ENCODE peak calls at places on chromosome 10, in ten cellular contexts. Z is thoracic aorta, A is AG20443, V is SK-N-SH, T is NCI-H1092, E is iPS-NIHi11, G is GM10248, P is A549, J is sigmoid colon, U is hepatocyte. I is an unnamed sample.
A peak's percentile ranks its signal among the peaks of the same experiment; 100 is the strongest.

GRCh38 chr10:24209421-24209770 is 458 bp downstream of the KIAA1217 start:
- DNase-seq in U (peak; percentile 40), Z (no peak), V (peak; percentile 74), G (peak; percentile 39), T (no peak), P (peak; percentile 13), J (no peak), E (no peak), A (peak; percentile 40), I (no peak)

GRCh38 chr10:78808736-78809135 is 260.0 kb upstream of the ZMIZ1 start:
- DNase-seq in V (no peak), U (no peak), T (no peak), E (no peak), P (no peak), Z (no peak), J (no peak), G (no peak), A (no peak), I (no peak)

GRCh38 chr10:97497572-97498075 is 598 bp downstream of the MMS19 start:
- DNase-seq in T (peak; percentile 5), G (peak; percentile 85), A (peak; percentile 89), V (peak; percentile 81), E (peak; percentile 82), J (peak; percentile 94), P (peak; percentile 97), U (peak; percentile 90), Z (peak; percentile 29), I (peak; percentile 9)

GRCh38 chr10:24851595-24851994 is 100.8 kb downstream of the PRTFDC1 start:
- DNase-seq in G (no peak), U (no peak), V (no peak), J (no peak), P (no peak), T (peak; percentile 68), A (no peak), E (no peak), Z (no peak), I (peak; percentile 88)

GRCh38 chr10:3623746-3624145 is 161.3 kb downstream of the KLF6 start:
- DNase-seq in Z (no peak), U (no peak), A (peak; percentile 65), P (no peak), T (no peak), J (no peak), V (no peak), E (no peak), G (no peak), I (no peak)

GRCh38 chr10:124949543-124949942 is 7.6 kb downstream of the ZRANB1 start:
- DNase-seq in G (no peak), Z (no peak), U (no peak), V (no peak), E (no peak), J (no peak), T (no peak), P (no peak), A (peak; percentile 20), I (no peak)

GRCh38 chr10:21292763-21293517 is 232.5 kb downstream of the SKIDA1 start:
- DNase-seq in E (peak; percentile 60), A (peak; percentile 90), G (no peak), T (no peak), V (no peak), P (peak; percentile 89), J (peak; percentile 74), U (peak; percentile 68), Z (peak; percentile 47), I (no peak)

GRCh38 chr10:99681553-99681952 is 22.2 kb downstream of the ENTPD7 start:
- DNase-seq in P (no peak), E (no peak), V (no peak), A (peak; percentile 24), Z (no peak), G (no peak), J (no peak), T (no peak), U (no peak), I (no peak)

GRCh38 chr10:22849077-22849810 is 78.6 kb upstream of the ARMC3 start:
- DNase-seq in P (no peak), G (no peak), V (no peak), Z (peak; percentile 75), T (no peak), E (no peak), J (peak; percentile 92), U (peak; percentile 36), A (peak; percentile 74), I (no peak)

GRCh38 chr10:130809181-130809580 is 502.3 kb downstream of the TCERG1L start:
- DNase-seq in T (no peak), G (no peak), E (no peak), A (no peak), U (no peak), V (no peak), Z (no peak), J (no peak), P (no peak), I (no peak)

GRCh38 chr10:71634531-71635164 is 84.9 kb downstream of the C10orf105 start:
- DNase-seq in V (no peak), Z (no peak), T (no peak), U (no peak), A (no peak), G (no peak), E (no peak), J (no peak), P (no peak), I (no peak)

GRCh38 chr10:52883996-52884871 is 111.7 kb upstream of the MBL2 start:
- DNase-seq in Z (no peak), E (peak; percentile 66), J (no peak), T (no peak), U (peak; percentile 78), A (peak; percentile 65), V (peak; percentile 74), G (peak; percentile 62), P (peak; percentile 40), I (no peak)

GRCh38 chr10:27679996-27680395 is 65.6 kb downstream of the MKX start:
- DNase-seq in V (no peak), E (no peak), A (peak; percentile 21), T (no peak), U (peak; percentile 8), J (no peak), G (no peak), P (no peak), Z (no peak), I (no peak)

GRCh38 chr10:122293156-122293978 is 22.3 kb downstream of the BTBD16 start:
- DNase-seq in E (no peak), T (no peak), P (no peak), J (no peak), Z (no peak), G (peak; percentile 37), V (no peak), U (no peak), A (no peak), I (no peak)

GRCh38 chr10:60312818-60313588 is 76.7 kb downstream of the ANK3 start:
- DNase-seq in A (peak; percentile 48), Z (no peak), G (no peak), U (no peak), J (no peak), P (no peak), E (no peak), V (no peak), T (no peak), I (no peak)

GRCh38 chr10:129761981-129762956 is 201.8 kb downstream of the EBF3 start:
- DNase-seq in J (no peak), V (no peak), U (no peak), Z (no peak), T (no peak), A (no peak), G (no peak), E (no peak), P (no peak), I (no peak)

GRCh38 chr10:22986771-22987542 is 59.1 kb downstream of the ARMC3 start:
- DNase-seq in T (no peak), Z (no peak), A (no peak), V (peak; percentile 37), G (no peak), E (no peak), J (no peak), P (no peak), U (peak; percentile 37), I (peak; percentile 53)

GRCh38 chr10:61975107-61975932 is 73.8 kb downstream of the ARID5B start:
- DNase-seq in U (peak; percentile 32), T (no peak), Z (no peak), V (no peak), G (no peak), E (no peak), P (peak; percentile 12), J (no peak), A (peak; percentile 77), I (no peak)

GRCh38 chr10:132408823-132409666 is 12.0 kb downstream of the PWWP2B start:
- DNase-seq in Z (no peak), U (no peak), E (no peak), T (no peak), J (no peak), P (no peak), G (no peak), A (no peak), V (no peak), I (no peak)

GRCh38 chr10:35372329-35372728 is 36.0 kb downstream of the CCNY start:
- DNase-seq in Z (no peak), V (no peak), P (no peak), G (no peak), U (no peak), T (no peak), J (peak; percentile 83), A (peak; percentile 64), E (no peak), I (no peak)

GRCh38 chr10:68135362-68135761 is 26.1 kb downstream of the MYPN start:
- DNase-seq in G (no peak), A (peak; percentile 44), E (no peak), T (no peak), V (no peak), P (no peak), U (no peak), Z (no peak), J (no peak), I (no peak)

GRCh38 chr10:121216721-121217181 is 365.6 kb downstream of the WDR11 start:
- DNase-seq in Z (no peak), V (peak; percentile 19), P (no peak), U (no peak), E (no peak), T (no peak), A (no peak), J (peak; percentile 79), G (no peak), I (no peak)

GRCh38 chr10:62652114-62652513 is 152.4 kb upstream of the ADO start:
- DNase-seq in V (no peak), J (no peak), E (no peak), U (no peak), T (no peak), Z (no peak), P (no peak), A (peak; percentile 73), G (no peak), I (no peak)

GRCh38 chr10:58488921-58489320 is 23.8 kb upstream of the BICC1 start:
- DNase-seq in A (peak; percentile 14), U (no peak), Z (no peak), G (no peak), T (no peak), V (no peak), E (no peak), P (no peak), J (no peak), I (no peak)

GRCh38 chr10:59854571-59854970 is 51.8 kb downstream of the CCDC6 start:
- DNase-seq in E (no peak), U (no peak), Z (no peak), J (no peak), T (no peak), V (no peak), G (no peak), A (no peak), P (no peak), I (no peak)